ENCODE peak calls at places on chromosome 2, in four cellular contexts. J, G, T and R are unnamed samples.

GRCh38 chr2:238235331-238235732 is 4.5 kb downstream of the HES6 start:
- DNase-seq in G (no peak), T (no peak), J (no peak), R (no peak)

GRCh38 chr2:159000072-159000471 is 31.6 kb downstream of the TANC1 start:
- DNase-seq in T (no peak), G (no peak), J (no peak), R (no peak)

GRCh38 chr2:102186676-102187190 is at the start of gene IL1RL2:
- DNase-seq in T (no peak), J (peak; percentile 22), G (no peak), R (no peak)

GRCh38 chr2:235264121-235264493 is 229.7 kb upstream of the AGAP1 start:
- DNase-seq in T (no peak), G (no peak), J (no peak), R (no peak)

GRCh38 chr2:192413812-192414424 is 219.2 kb upstream of the TMEFF2 start:
- DNase-seq in J (no peak), T (no peak), G (no peak), R (no peak)

GRCh38 chr2:201072201-201072530 is 365 bp downstream of the NDUFB3 start:
- DNase-seq in G (no peak), J (no peak), T (no peak), R (no peak)

GRCh38 chr2:98872526-98872925 is 63.5 kb downstream of the CRACDL start:
- DNase-seq in T (no peak), G (no peak), J (no peak), R (no peak)

GRCh38 chr2:47174731-47175361 is 19.7 kb upstream of the STPG4 start:
- DNase-seq in T (peak; percentile 74), J (no peak), G (no peak), R (peak; percentile 38)

GRCh38 chr2:195202163-195202845 is 454.7 kb upstream of the SLC39A10 start:
- DNase-seq in J (no peak), T (no peak), G (no peak), R (no peak)

GRCh38 chr2:62662548-62662947 is 43.0 kb upstream of the EHBP1 start:
- DNase-seq in T (no peak), G (no peak), J (no peak), R (no peak)

GRCh38 chr2:222320441-222321395 is 21.9 kb upstream of the PAX3 start:
- DNase-seq in T (no peak), G (no peak), J (no peak), R (no peak)

GRCh38 chr2:120132190-120132589 is 91.0 kb downstream of the TMEM185B start:
- DNase-seq in J (no peak), T (no peak), G (no peak), R (no peak)

GRCh38 chr2:181354626-181355025 is 102.6 kb upstream of the ITGA4 start:
- DNase-seq in G (no peak), T (no peak), J (no peak), R (no peak)

GRCh38 chr2:28351621-28352020 is 41.0 kb upstream of the FOSL2 start:
- DNase-seq in G (no peak), J (no peak), T (no peak), R (no peak)

GRCh38 chr2:69993048-69993565 is 31.7 kb upstream of the ASPRV1 start:
- DNase-seq in G (no peak), T (peak; percentile 55), J (no peak), R (no peak)